ENCODE peak calls at places on chromosomes 11 and 22, in nine cellular contexts. S is left ventricle myocardium inferior, E is bronchial epithelial cell, W is IMR-90, P is fibroblast of the aortic adventitia, K is esophagus squamous epithelium, J is NB4, L is cardiac fibroblast, O is kidney epithelial cell. T is an unnamed sample.

GRCh38 chr11:77705195-77705876 is 67.7 kb upstream of the CLNS1A start:
- DNase-seq in O (peak), K (no peak), P (peak), J (peak), E (peak), L (peak), S (no peak), W (peak), T (peak)

GRCh38 chr11:65640483-65641207 is 2.7 kb downstream of the SIPA1 start:
- DNase-seq in E (no peak), P (no peak), S (peak), W (no peak), K (no peak), L (no peak), J (peak), O (no peak), T (no peak)

GRCh38 chr22:27242111-27242436 is 559.5 kb downstream of the MN1 start:
- DNase-seq in K (no peak), S (no peak), L (peak), E (no peak), O (no peak), J (no peak), P (no peak), W (no peak), T (no peak)

GRCh38 chr11:124174001-124174400 is 9.1 kb upstream of the OR10D3 start:
- DNase-seq in L (peak), K (no peak), E (peak), P (peak), S (no peak), O (peak), J (peak), W (peak), T (peak)

GRCh38 chr11:15622231-15622890 is 507.6 kb downstream of the INSC start:
- DNase-seq in S (no peak), J (no peak), O (no peak), L (no peak), E (no peak), W (no peak), K (no peak), P (no peak), T (no peak)

GRCh38 chr11:96271777-96272176 is 71.2 kb downstream of the MAML2 start:
- DNase-seq in J (no peak), S (no peak), K (no peak), O (no peak), E (no peak), W (no peak), L (no peak), P (no peak), T (no peak)

GRCh38 chr22:20783844-20784723 is 10.2 kb downstream of the SERPIND1 start:
- DNase-seq in K (no peak), S (no peak), J (peak), W (peak), E (peak), L (peak), O (peak), P (peak), T (peak)

GRCh38 chr11:126992065-126992803 is 8.3 kb downstream of the KIRREL3 start:
- DNase-seq in P (peak), O (peak), L (peak), J (no peak), K (no peak), E (peak), W (peak), S (no peak), T (peak)

GRCh38 chr11:59801981-59802638 is 8.5 kb downstream of the MRPL16 start:
- DNase-seq in W (peak), P (no peak), J (no peak), S (no peak), O (peak), L (peak), K (no peak), E (peak), T (peak)

GRCh38 chr11:64100345-64100744 is 64.6 kb downstream of the FLRT1 start:
- DNase-seq in S (no peak), J (peak), L (no peak), P (no peak), W (no peak), K (no peak), E (no peak), O (no peak), T (no peak)

GRCh38 chr22:19046719-19047609 is 75.2 kb downstream of the DGCR2 start:
- DNase-seq in P (no peak), O (no peak), L (no peak), W (no peak), E (no peak), J (no peak), K (no peak), S (no peak), T (no peak)

GRCh38 chr22:41052661-41053490 is 39.5 kb upstream of the EP300 start:
- DNase-seq in S (no peak), P (peak), W (peak), E (peak), O (peak), J (no peak), L (peak), K (no peak), T (peak)

GRCh38 chr11:40328890-40329617 is 1130.4 kb downstream of the LRRC4C start:
- DNase-seq in E (peak), O (peak), P (peak), K (no peak), L (peak), J (peak), W (peak), S (peak), T (peak)

GRCh38 chr11:86192858-86193257 is 51.7 kb upstream of the EED start:
- DNase-seq in W (no peak), E (no peak), L (no peak), S (no peak), K (no peak), O (no peak), P (no peak), J (no peak), T (no peak)

GRCh38 chr11:59756496-59756840 is 1.3 kb downstream of the STX3 start:
- DNase-seq in L (no peak), E (peak), J (no peak), S (no peak), W (no peak), P (no peak), O (no peak), K (no peak), T (peak)

GRCh38 chr11:8768625-8769333 is 86.2 kb downstream of the RPL27A start:
- DNase-seq in K (no peak), S (peak), J (no peak), W (peak), P (peak), O (no peak), L (peak), E (peak), T (peak)

GRCh38 chr22:47656806-47657205 is 894.4 kb downstream of the TBC1D22A start:
- DNase-seq in O (no peak), S (no peak), L (no peak), J (no peak), P (no peak), E (no peak), W (no peak), K (no peak), T (no peak)

GRCh38 chr11:57476883-57477506 is 16.7 kb downstream of the RTN4RL2 start:
- DNase-seq in S (no peak), J (peak), E (no peak), K (no peak), P (no peak), O (no peak), W (peak), L (no peak), T (peak)

GRCh38 chr11:125513705-125514265 is 17.7 kb upstream of the FEZ1 start:
- DNase-seq in L (no peak), S (no peak), P (no peak), K (no peak), J (no peak), O (no peak), W (no peak), E (no peak), T (no peak)

GRCh38 chr11:84687433-84687832 is 939.7 kb downstream of the DLG2 start:
- DNase-seq in L (no peak), J (no peak), O (no peak), P (no peak), S (no peak), E (peak), K (no peak), W (no peak), T (no peak)

GRCh38 chr22:41831383-41831782 is 1.5 kb upstream of the SREBF2 start:
- DNase-seq in K (no peak), S (no peak), P (peak), L (peak), O (no peak), W (no peak), E (no peak), J (peak), T (no peak)

GRCh38 chr11:68508425-68508824 is 47.9 kb downstream of the PPP6R3 start:
- DNase-seq in S (no peak), L (no peak), W (peak), O (no peak), J (no peak), E (no peak), P (peak), K (no peak), T (peak)

GRCh38 chr22:39174498-39175120 is 22.1 kb upstream of the CBX7 start:
- DNase-seq in L (peak), K (no peak), E (peak), O (peak), J (peak), W (peak), S (peak), P (peak), T (peak)

GRCh38 chr11:31477528-31478255 is 31.7 kb downstream of the IMMP1L start:
- DNase-seq in K (no peak), O (no peak), L (no peak), J (no peak), W (no peak), E (no peak), S (no peak), P (no peak), T (no peak)

GRCh38 chr11:107043242-107043991 is 25.1 kb upstream of the GUCY1A2 start:
- DNase-seq in L (peak), J (peak), S (no peak), O (peak), K (no peak), E (peak), P (peak), W (peak), T (peak)

GRCh38 chr22:30253205-30253852 is 6.8 kb upstream of the LIF start:
- DNase-seq in W (peak), L (peak), P (peak), S (peak), K (no peak), O (peak), E (no peak), J (peak), T (peak)

GRCh38 chr11:78432058-78432515 is 14.5 kb upstream of the GAB2 start:
- DNase-seq in W (no peak), L (peak), P (peak), K (no peak), O (no peak), S (no peak), E (no peak), J (peak), T (peak)

GRCh38 chr11:65988791-65989592 is 13.0 kb downstream of the EIF1AD start:
- DNase-seq in E (peak), O (peak), L (peak), K (peak), P (peak), J (peak), S (peak), W (peak), T (peak)

GRCh38 chr11:367956-368413 is 1.3 kb upstream of the B4GALNT4 start:
- DNase-seq in W (no peak), S (no peak), J (no peak), E (no peak), O (no peak), K (no peak), L (peak), P (no peak), T (no peak)
- H3K4me3 ChIP-seq in W (no peak), S (no peak), J (no peak), E (no peak), O (no peak), K (no peak), L (no peak), P (no peak), T (no peak)

GRCh38 chr22:45335854-45336492 is 26.2 kb downstream of the FAM118A start:
- DNase-seq in K (no peak), P (no peak), W (no peak), O (no peak), L (no peak), E (no peak), S (no peak), J (no peak), T (no peak)
- H3K4me3 ChIP-seq in K (no peak), P (no peak), W (no peak), O (no peak), L (no peak), E (no peak), S (no peak), J (no peak), T (no peak)

GRCh38 chr11:114377612-114378267 is 22.6 kb downstream of the C11orf71 start:
- DNase-seq in O (no peak), P (peak), E (no peak), W (peak), J (no peak), K (no peak), S (no peak), L (peak), T (peak)
- H3K4me3 ChIP-seq in O (no peak), P (no peak), E (no peak), W (no peak), J (no peak), K (no peak), S (no peak), L (no peak), T (no peak)

DNA sequence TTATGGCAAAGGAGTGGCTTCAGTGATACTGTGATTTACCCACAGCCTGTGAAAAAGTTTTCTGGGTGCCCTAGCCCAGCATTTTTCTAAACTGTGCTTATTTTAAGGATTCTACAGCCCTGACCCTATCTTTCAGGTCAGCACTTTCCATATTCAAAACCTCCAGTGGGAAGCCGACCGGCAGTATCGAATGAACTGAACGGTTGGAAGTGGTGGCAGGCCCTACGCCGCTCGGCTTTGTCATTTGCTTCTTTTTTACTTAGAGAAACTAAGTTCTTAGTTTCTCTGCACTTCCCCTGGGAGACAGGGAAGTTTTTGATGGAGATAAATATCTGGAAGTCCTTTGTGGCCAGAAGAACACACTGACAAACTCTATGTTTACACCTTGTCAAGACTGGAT is 994 bp downstream of the GLB1L2 start:
- DNase-seq in P (no peak), J (no peak), O (no peak), L (no peak), E (no peak), S (no peak), W (no peak), K (no peak), T (no peak)
- H3K4me3 ChIP-seq in P (no peak), J (no peak), O (no peak), L (no peak), E (no peak), S (peak), W (no peak), K (no peak), T (no peak)

GRCh38 chr22:23070418-23071162 is at the start of gene GNAZ:
- DNase-seq in K (no peak), L (no peak), E (no peak), P (no peak), S (no peak), O (no peak), W (no peak), J (peak), T (no peak)

GRCh38 chr22:23069502-23070357 is 589 bp upstream of the GNAZ start:
- DNase-seq in L (peak), J (peak), P (peak), O (peak), S (peak), E (peak), W (peak), K (peak), T (peak)

GRCh38 chr22:23072911-23073491 is 2.7 kb downstream of the GNAZ start:
- DNase-seq in O (no peak), S (peak), J (no peak), L (no peak), W (no peak), E (no peak), K (no peak), P (no peak), T (no peak)

GRCh38 chr22:23072035-23072910 is 2.0 kb downstream of the GNAZ start:
- DNase-seq in L (no peak), K (no peak), W (peak), P (no peak), J (no peak), O (no peak), S (peak), E (no peak), T (no peak)

DNA sequence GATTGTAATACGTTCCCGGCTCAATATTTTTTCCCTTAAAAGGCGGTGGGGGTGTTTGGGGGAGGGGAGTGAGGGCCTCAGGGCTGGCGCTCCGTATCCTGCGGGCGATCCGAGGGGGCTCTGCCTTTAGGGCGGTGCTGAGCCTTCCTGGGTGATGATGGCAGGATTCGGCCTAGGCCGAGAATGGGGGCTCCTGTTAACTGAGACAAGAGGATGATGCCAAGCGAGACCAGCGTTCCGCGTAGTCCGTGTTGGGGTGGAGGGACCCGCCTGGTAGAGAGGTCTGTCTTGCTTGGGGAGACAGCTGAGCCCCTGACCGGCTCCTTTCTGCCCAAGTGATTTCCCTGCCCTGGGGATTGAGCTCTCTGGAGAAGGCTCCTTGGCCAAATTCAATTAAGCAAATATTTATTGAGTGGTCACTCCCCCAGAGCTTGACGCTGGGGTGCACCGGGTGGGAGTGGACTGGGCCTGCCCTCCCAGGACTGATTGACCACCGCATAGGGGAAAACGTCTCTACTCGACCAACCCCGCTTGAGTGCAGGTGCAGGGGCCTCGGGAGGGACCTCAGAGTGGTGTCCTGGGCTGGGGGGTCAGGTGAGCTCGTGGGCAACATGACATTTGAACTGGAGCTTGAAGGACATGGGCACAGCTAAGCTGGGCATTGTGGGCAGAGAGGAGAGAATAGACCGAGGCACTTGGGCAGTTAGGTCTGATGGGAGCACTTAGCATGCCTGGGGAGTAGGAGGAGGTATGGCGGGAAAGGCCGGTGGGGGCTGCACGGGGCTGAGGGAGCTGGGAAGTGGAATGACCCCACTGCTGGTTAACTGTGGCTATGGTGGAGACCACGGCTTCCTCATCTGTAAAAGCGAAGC is 1.1 kb downstream of the GNAZ start:
- DNase-seq in J (no peak), L (no peak), W (no peak), K (no peak), E (no peak), O (no peak), P (no peak), S (peak), T (no peak)
- H3K4me3 ChIP-seq in J (no peak), L (no peak), W (no peak), K (peak), E (no peak), O (peak), P (no peak), S (peak), T (no peak)

DNA sequence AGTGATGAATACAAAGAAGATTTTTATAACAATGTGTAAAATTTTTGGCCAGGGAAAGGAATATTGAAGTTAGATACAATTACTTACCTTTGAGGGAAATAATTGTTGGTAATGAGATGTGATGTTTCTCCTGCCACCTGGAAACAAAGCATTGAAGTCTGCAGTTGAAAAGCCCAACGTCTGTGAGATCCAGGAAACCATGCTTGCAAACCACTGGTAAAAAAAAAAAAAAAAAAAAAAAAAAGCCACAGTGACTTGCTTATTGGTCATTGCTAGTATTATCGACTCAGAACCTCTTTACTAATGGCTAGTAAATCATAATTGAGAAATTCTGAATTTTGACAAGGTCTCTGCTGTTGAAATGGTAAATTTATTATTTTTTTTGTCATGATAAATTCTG is 5.3 kb downstream of the BIRC3 start:
- DNase-seq in P (no peak), L (no peak), S (no peak), E (no peak), O (no peak), K (no peak), W (no peak), J (no peak), T (no peak)
- H3K4me3 ChIP-seq in P (no peak), L (no peak), S (no peak), E (no peak), O (no peak), K (no peak), W (no peak), J (no peak), T (no peak)

GRCh38 chr11:19455731-19456130 is 215.0 kb upstream of the E2F8 start:
- DNase-seq in W (peak), S (peak), E (no peak), L (peak), K (no peak), J (no peak), P (peak), O (no peak), T (peak)
- H3K4me3 ChIP-seq in W (no peak), S (no peak), E (no peak), L (no peak), K (no peak), J (no peak), P (no peak), O (no peak), T (no peak)

DNA sequence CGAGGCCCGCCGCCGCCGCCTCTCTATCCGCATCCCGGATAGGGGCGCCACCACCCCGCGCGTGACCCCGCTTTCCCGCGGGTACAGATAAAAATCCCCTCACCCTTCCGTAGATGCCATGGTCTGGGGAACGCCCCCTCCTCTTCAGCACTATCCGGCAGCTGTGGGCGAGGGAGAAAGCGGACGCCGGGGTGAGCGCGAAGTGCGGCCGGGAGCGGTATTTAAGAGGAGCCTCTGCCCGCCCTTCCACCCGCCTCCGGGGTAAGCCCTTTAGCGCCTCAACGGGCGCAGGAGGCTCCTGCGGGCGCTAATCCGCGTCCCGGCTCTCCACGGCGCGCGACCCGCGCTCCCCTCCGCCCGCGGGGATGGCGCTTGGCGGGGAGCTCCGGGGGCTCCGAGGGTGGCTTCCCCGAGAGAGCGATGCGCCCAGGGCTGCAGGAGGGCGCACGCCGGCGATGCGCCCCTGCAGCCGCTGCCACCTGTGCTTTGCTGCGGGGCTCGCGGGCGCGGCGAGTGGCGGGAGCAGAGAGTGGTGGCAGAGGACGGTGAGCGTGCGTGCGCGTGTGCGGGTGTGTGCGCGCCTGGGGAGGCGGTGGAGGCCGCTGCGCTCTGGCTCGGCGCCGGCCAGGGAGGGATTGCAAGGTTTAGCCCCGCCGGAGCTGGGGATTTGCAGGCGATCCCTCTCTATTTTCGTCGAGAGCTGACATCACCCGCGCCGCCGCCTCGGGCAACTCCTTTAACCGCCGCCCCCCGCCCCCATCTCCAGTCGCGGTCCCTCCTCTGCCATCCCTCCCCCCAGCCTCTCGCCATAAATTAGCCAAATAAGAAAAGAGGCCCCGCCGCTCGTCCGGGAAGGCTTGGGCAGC is at the start of gene SLC1A2:
- DNase-seq in S (no peak), J (no peak), K (no peak), W (peak), E (no peak), L (peak), O (no peak), P (peak), T (peak)
- H3K4me3 ChIP-seq in S (peak), J (no peak), K (peak), W (peak), E (peak), L (peak), O (peak), P (peak), T (peak)